ENCODE peak calls at places on chromosome 3, in ten cellular contexts. I, Y, Z, C, L, K, X, B, A and J are unnamed samples.

GRCh38 chr3:171849632-171850323 is 6.6 kb downstream of the TMEM212 start:
- DNase-seq in B (no peak), X (no peak), Z (no peak), C (no peak), L (no peak), Y (no peak), A (no peak), I (no peak), K (no peak), J (no peak)

GRCh38 chr3:61637088-61638051 is 76.0 kb downstream of the PTPRG start:
- DNase-seq in L (no peak), A (no peak), X (no peak), I (no peak), C (no peak), Z (peak), K (peak), Y (no peak), B (no peak), J (no peak)

GRCh38 chr3:58962816-58963215 is 87.0 kb downstream of the CFAP20DC start:
- DNase-seq in A (no peak), C (no peak), I (no peak), K (peak), Y (no peak), L (no peak), B (no peak), Z (no peak), X (no peak), J (no peak)

GRCh38 chr3:114363554-114364202 is 69.8 kb downstream of the TIGIT start:
- DNase-seq in B (no peak), I (no peak), A (no peak), X (no peak), C (no peak), Y (no peak), K (peak), Z (peak), L (no peak), J (peak)

GRCh38 chr3:15280853-15281532 is 51.4 kb downstream of the SH3BP5 start:
- DNase-seq in B (no peak), I (no peak), Z (no peak), L (no peak), X (no peak), A (no peak), Y (no peak), K (no peak), C (no peak), J (no peak)

GRCh38 chr3:119293761-119294401 is at the start of gene ARHGAP31:
- DNase-seq in Y (peak), I (peak), X (peak), Z (peak), A (no peak), C (peak), B (peak), L (peak), K (peak), J (peak)

GRCh38 chr3:169813757-169814517 is 1.2 kb upstream of the LRRC34 start:
- DNase-seq in I (peak), B (no peak), L (no peak), Z (peak), A (no peak), Y (peak), X (peak), C (peak), K (peak), J (no peak)

GRCh38 chr3:14460342-14461005 is 58.1 kb downstream of the SLC6A6 start:
- DNase-seq in Z (no peak), X (no peak), C (no peak), I (no peak), A (peak), L (peak), K (peak), B (no peak), Y (no peak), J (peak)

GRCh38 chr3:178308696-178309278 is 227.4 kb upstream of the KCNMB2 start:
- DNase-seq in Z (no peak), Y (no peak), I (no peak), A (no peak), L (no peak), X (no peak), B (no peak), C (no peak), K (no peak), J (no peak)

GRCh38 chr3:119443179-119443578 is 20.2 kb downstream of the TMEM39A start:
- DNase-seq in Y (no peak), I (no peak), A (no peak), B (no peak), K (no peak), L (no peak), Z (no peak), C (no peak), X (no peak), J (no peak)

GRCh38 chr3:71984843-71985594 is 200.1 kb upstream of the PROK2 start:
- DNase-seq in L (no peak), B (no peak), K (no peak), A (no peak), X (no peak), Y (no peak), Z (no peak), C (no peak), I (no peak), J (no peak)

GRCh38 chr3:52093751-52094525 is 37.6 kb upstream of the DUSP7 start:
- DNase-seq in I (no peak), Z (peak), B (peak), K (peak), X (no peak), A (peak), Y (no peak), C (no peak), L (no peak), J (no peak)

GRCh38 chr3:53593611-53594010 is 99.2 kb downstream of the CACNA1D start:
- DNase-seq in I (no peak), L (no peak), Y (no peak), Z (no peak), C (no peak), A (no peak), K (no peak), B (no peak), X (no peak), J (no peak)

GRCh38 chr3:182212479-182213076 is 500.9 kb downstream of the SOX2 start:
- DNase-seq in Y (peak), Z (peak), A (peak), K (peak), B (peak), L (no peak), C (no peak), X (no peak), I (no peak), J (no peak)

GRCh38 chr3:167066977-167067843 is 312.9 kb downstream of the ZBBX start:
- DNase-seq in X (no peak), Y (no peak), K (no peak), C (no peak), B (no peak), A (no peak), Z (no peak), I (no peak), L (no peak), J (no peak)

GRCh38 chr3:43399034-43399433 is 112.7 kb downstream of the SNRK start:
- DNase-seq in L (no peak), Z (no peak), A (no peak), K (no peak), I (no peak), C (no peak), Y (no peak), X (no peak), B (no peak), J (no peak)

GRCh38 chr3:39290255-39290654 is 10.4 kb upstream of the CX3CR1 start:
- DNase-seq in Y (no peak), B (no peak), Z (no peak), L (no peak), I (no peak), X (no peak), A (no peak), K (no peak), C (no peak), J (no peak)

GRCh38 chr3:110296885-110297284 is 774.7 kb upstream of the NECTIN3 start:
- DNase-seq in Y (no peak), B (no peak), C (no peak), X (no peak), Z (no peak), K (peak), I (no peak), L (no peak), A (no peak), J (no peak)

GRCh38 chr3:160296591-160296990 is 71.4 kb downstream of the C3orf80 start:
- DNase-seq in X (no peak), B (no peak), C (no peak), Z (no peak), K (no peak), L (no peak), I (no peak), Y (no peak), A (no peak), J (no peak)

GRCh38 chr3:52253314-52254260 is 8.0 kb downstream of the PPM1M start:
- DNase-seq in A (no peak), B (no peak), Y (no peak), L (no peak), X (peak), Z (peak), C (peak), I (peak), K (no peak), J (no peak)

GRCh38 chr3:14319654-14320182 is 82.7 kb upstream of the SLC6A6 start:
- DNase-seq in Y (peak), A (peak), K (peak), Z (peak), X (no peak), C (no peak), I (peak), B (peak), L (no peak), J (no peak)

GRCh38 chr3:163056874-163057497 is 1560.4 kb downstream of the OTOL1 start:
- DNase-seq in Y (peak), C (no peak), B (peak), Z (peak), I (no peak), X (no peak), K (peak), A (peak), L (no peak), J (peak)

GRCh38 chr3:159881828-159882309 is 106.8 kb upstream of the IL12A start:
- DNase-seq in L (no peak), Y (peak), K (peak), X (no peak), B (no peak), A (no peak), C (no peak), Z (peak), I (no peak), J (no peak)

GRCh38 chr3:125039041-125039896 is 16.5 kb downstream of the HEG1 start:
- DNase-seq in A (no peak), L (no peak), C (no peak), K (no peak), Z (no peak), B (no peak), Y (no peak), X (no peak), I (no peak), J (no peak)

GRCh38 chr3:175737646-175738572 is 878.8 kb downstream of the NAALADL2 start:
- DNase-seq in C (no peak), L (no peak), I (no peak), X (no peak), Y (no peak), A (no peak), K (peak), B (no peak), Z (peak), J (no peak)

GRCh38 chr3:111926266-111926676 is 52.6 kb upstream of the ABHD10 start:
- DNase-seq in Y (no peak), X (no peak), B (no peak), I (no peak), A (no peak), C (no peak), Z (no peak), K (no peak), L (no peak), J (no peak)

GRCh38 chr3:153145454-153145853 is 16.6 kb upstream of the RAP2B start:
- DNase-seq in Y (no peak), A (no peak), L (no peak), Z (peak), K (no peak), B (no peak), I (no peak), C (no peak), X (no peak), J (no peak)

GRCh38 chr3:194087995-194088841 is 47.7 kb upstream of the HES1 start:
- DNase-seq in C (no peak), B (no peak), X (no peak), Y (no peak), K (peak), A (no peak), I (no peak), Z (no peak), L (no peak), J (no peak)

GRCh38 chr3:142596726-142597088 is 514 bp downstream of the PLS1 start:
- DNase-seq in A (no peak), I (no peak), Z (no peak), L (no peak), C (no peak), K (no peak), X (no peak), Y (no peak), B (no peak), J (no peak)

GRCh38 chr3:155995525-155996370 is 124.6 kb upstream of the KCNAB1 start:
- DNase-seq in Z (peak), Y (no peak), L (no peak), C (no peak), B (no peak), X (no peak), A (peak), K (peak), I (no peak), J (peak)

GRCh38 chr3:64600246-64600645 is 87.6 kb downstream of the ADAMTS9 start:
- DNase-seq in Y (no peak), Z (no peak), A (no peak), I (no peak), C (no peak), K (no peak), X (no peak), B (no peak), L (no peak), J (no peak)

GRCh38 chr3:194176274-194176991 is 40.5 kb downstream of the HES1 start:
- DNase-seq in C (no peak), I (no peak), Y (peak), L (no peak), X (no peak), B (no peak), Z (no peak), A (no peak), K (no peak), J (no peak)

GRCh38 chr3:123993818-123994217 is 1.9 kb upstream of the ROPN1 start:
- DNase-seq in K (no peak), I (no peak), A (no peak), C (no peak), Y (no peak), L (no peak), B (no peak), Z (no peak), X (no peak), J (no peak)